ENCODE peak calls at places on chromosome 4, in four cellular contexts. O, E, T and Z are unnamed samples. For H3K27me3, the result is how much of the 10 kb centered on the place peaks cover.

GRCh38 chr4:111283066-111283677 is 660.3 kb upstream of the PITX2 start:
- DNase-seq in O (peak), E (peak), T (peak), Z (peak)

GRCh38 chr4:14165253-14165942 is 537.9 kb upstream of the BOD1L1 start:
- DNase-seq in O (no peak), E (peak), T (no peak), Z (no peak)

GRCh38 chr4:118941149-118941548 is 52.5 kb downstream of the SYNPO2 start:
- DNase-seq in O (no peak), E (peak), T (no peak), Z (no peak)

GRCh38 chr4:125801373-125801772 is 486.6 kb downstream of the FAT4 start:
- DNase-seq in O (no peak), E (no peak), T (no peak), Z (no peak)

GRCh38 chr4:176400816-176401461 is 81.2 kb downstream of the SPCS3 start:
- DNase-seq in O (no peak), E (no peak), T (no peak), Z (no peak)

GRCh38 chr4:154186035-154186434 is 305.6 kb downstream of the DCHS2 start:
- DNase-seq in O (peak), E (no peak), T (no peak), Z (no peak)

GRCh38 chr4:19945501-19945900 is 306.2 kb upstream of the SLIT2 start:
- DNase-seq in O (no peak), E (no peak), T (no peak), Z (no peak)

GRCh38 chr4:146210890-146211289 is 3.4 kb upstream of the REELD1 start:
- DNase-seq in O (no peak), E (no peak), T (no peak), Z (no peak)

GRCh38 chr4:125620066-125620850 is 305.5 kb downstream of the FAT4 start:
- DNase-seq in O (no peak), E (no peak), T (no peak), Z (no peak)

GRCh38 chr4:157447195-157447594 is 226.7 kb downstream of the GRIA2 start:
- DNase-seq in O (no peak), E (no peak), T (no peak), Z (no peak)

GRCh38 chr4:130478406-130478805 is 1382.5 kb downstream of the C4orf33 start:
- DNase-seq in O (no peak), E (no peak), T (no peak), Z (no peak)

GRCh38 chr4:147678796-147679549 is 5.0 kb downstream of the PRMT9 start:
- DNase-seq in O (no peak), E (no peak), T (no peak), Z (peak)

GRCh38 chr4:139887962-139888735 is 222.5 kb downstream of the MGST2 start:
- DNase-seq in O (no peak), E (no peak), T (no peak), Z (no peak)

GRCh38 chr4:158209825-158210807 is at the start of gene TMEM144:
- DNase-seq in O (peak), E (peak), T (no peak), Z (peak)

GRCh38 chr4:76663794-76664193 is 228.8 kb downstream of the SHROOM3 start:
- DNase-seq in O (no peak), E (no peak), T (no peak), Z (no peak)

GRCh38 chr4:41418444-41418843 is 119.5 kb upstream of the LIMCH1 start:
- DNase-seq in O (no peak), E (no peak), T (no peak), Z (no peak)

GRCh38 chr4:23097251-23097650 is 404.5 kb downstream of the GBA3 start:
- DNase-seq in O (no peak), E (no peak), T (no peak), Z (no peak)

GRCh38 chr4:16124232-16124631 is 40.4 kb upstream of the PROM1 start:
- DNase-seq in O (no peak), E (no peak), T (no peak), Z (no peak)

GRCh38 chr4:24513718-24514117 is 70.6 kb downstream of the DHX15 start:
- DNase-seq in O (no peak), E (no peak), T (no peak), Z (no peak)

GRCh38 chr4:70703695-70704332 is 15.5 kb downstream of the UTP3 start:
- DNase-seq in O (no peak), E (peak), T (no peak), Z (no peak)

GRCh38 chr4:180197471-180197870 is 2045.7 kb upstream of the TENM3 start:
- DNase-seq in O (no peak), E (no peak), T (no peak), Z (no peak)

GRCh38 chr4:156829194-156829593 is 142.4 kb downstream of the PDGFC start:
- DNase-seq in O (no peak), E (peak), T (no peak), Z (no peak)

GRCh38 chr4:147101678-147102077 is 156.0 kb upstream of the TTC29 start:
- DNase-seq in O (no peak), E (no peak), T (no peak), Z (no peak)

GRCh38 chr4:39320381-39321115 is 45.6 kb downstream of the RFC1 start:
- DNase-seq in O (no peak), E (no peak), T (no peak), Z (no peak)

GRCh38 chr4:3225946-3226345 is 23.0 kb upstream of the MSANTD1 start:
- DNase-seq in O (peak), E (no peak), T (no peak), Z (no peak)

GRCh38 chr4:3224971-3225850 is 23.7 kb upstream of the MSANTD1 start:
- DNase-seq in O (peak), E (no peak), T (no peak), Z (no peak)

GRCh38 chr4:3226467-3226866 is 22.5 kb upstream of the MSANTD1 start:
- DNase-seq in O (peak), E (no peak), T (no peak), Z (no peak)

GRCh38 chr4:3227878-3228675 is 20.9 kb upstream of the MSANTD1 start:
- DNase-seq in O (peak), E (no peak), T (no peak), Z (no peak)

GRCh38 chr4:3226944-3227343 is 22.0 kb upstream of the MSANTD1 start:
- DNase-seq in O (peak), E (no peak), T (no peak), Z (no peak)
- H3K27ac ChIP-seq in O (peak), E (no peak), T (no peak), Z (no peak)

GRCh38 chr4:184538023-184538599 is 63.8 kb upstream of the IRF2 start:
- DNase-seq in O (peak), E (peak), T (peak), Z (no peak)
- H3K4me3 ChIP-seq in O (peak), E (peak), T (peak), Z (no peak)

GRCh38 chr4:8860892-8861575 is 10.6 kb downstream of the HMX1 start:
- DNase-seq in O (no peak), E (no peak), T (no peak), Z (no peak)
- H3K27me3 ChIP-seq in O (half or more), E (under half), T (under half), Z (half or more)

GRCh38 chr4:186569533-186570192 is 14.3 kb upstream of the MTNR1A start:
- DNase-seq in O (no peak), E (no peak), T (no peak), Z (no peak)
- H3K27ac ChIP-seq in O (no peak), E (no peak), T (no peak), Z (no peak)

GRCh38 chr4:105631818-105632400 is 76.6 kb downstream of the INTS12 start:
- DNase-seq in O (no peak), E (no peak), T (no peak), Z (no peak)
- H3K4me3 ChIP-seq in O (no peak), E (no peak), T (no peak), Z (no peak)

GRCh38 chr4:6469898-6470501 is 2.4 kb downstream of the PPP2R2C start:
- DNase-seq in O (no peak), E (no peak), T (no peak), Z (no peak)
- H3K27me3 ChIP-seq in O (half or more), E (under half), T (under half), Z (under half)

GRCh38 chr4:1323635-1324442 is 23.2 kb upstream of the UVSSA start:
- DNase-seq in O (no peak), E (no peak), T (no peak), Z (no peak)
- H3K27ac ChIP-seq in O (no peak), E (no peak), T (no peak), Z (no peak)